ENCODE peak calls at places on chromosome 15, in seven cellular contexts. T, C, H, U, J, N and W are unnamed samples.

GRCh38 chr15:89975482-89976291 is 25.4 kb upstream of the ZNF710 start:
- DNase-seq in C (no peak), U (no peak), H (no peak), T (no peak), N (peak), J (no peak), W (no peak)

GRCh38 chr15:72961326-72961725 is 90.9 kb upstream of the NEO1 start:
- DNase-seq in T (no peak), U (no peak), J (peak), H (no peak), C (no peak), N (no peak), W (no peak)

GRCh38 chr15:99315636-99316035 is 64.4 kb downstream of the LRRC28 start:
- DNase-seq in C (no peak), N (no peak), J (no peak), T (no peak), H (no peak), U (no peak), W (no peak)

GRCh38 chr15:57218826-57219576 is 157.3 kb upstream of the CGNL1 start:
- DNase-seq in J (no peak), H (no peak), C (no peak), T (peak), U (no peak), N (no peak), W (no peak)

GRCh38 chr15:40048155-40048792 is 9.3 kb upstream of the SRP14 start:
- DNase-seq in H (no peak), N (peak), T (no peak), J (peak), C (no peak), U (peak), W (no peak)

GRCh38 chr15:31393441-31394091 is 66.9 kb downstream of the KLF13 start:
- DNase-seq in H (peak), T (no peak), U (no peak), N (peak), J (peak), C (no peak), W (no peak)

GRCh38 chr15:70375006-70375409 is 277.3 kb upstream of the TLE3 start:
- DNase-seq in J (peak), U (peak), C (peak), H (no peak), T (peak), N (peak), W (peak)

GRCh38 chr15:83999396-84000120 is 236.0 kb upstream of the GOLGA6L4 start:
- DNase-seq in U (no peak), T (no peak), N (no peak), C (no peak), H (no peak), J (no peak), W (no peak)

GRCh38 chr15:80010131-80010673 is 39.2 kb upstream of the BCL2A1 start:
- DNase-seq in J (no peak), U (no peak), C (no peak), N (no peak), H (no peak), T (no peak), W (no peak)

GRCh38 chr15:64466408-64467116 is 6.2 kb downstream of the ZNF609 start:
- DNase-seq in C (no peak), N (no peak), J (no peak), U (no peak), H (no peak), T (no peak), W (no peak)

GRCh38 chr15:78841891-78842290 is 30.6 kb upstream of the ADAMTS7 start:
- DNase-seq in J (no peak), C (no peak), N (no peak), T (peak), U (no peak), H (no peak), W (no peak)

GRCh38 chr15:83170474-83171165 is 37.0 kb downstream of the HDGFL3 start:
- DNase-seq in C (no peak), J (no peak), U (no peak), N (no peak), T (no peak), H (no peak), W (no peak)

GRCh38 chr15:70432924-70433500 is 330.3 kb downstream of the UACA start:
- DNase-seq in C (no peak), U (no peak), T (peak), N (no peak), J (no peak), H (no peak), W (no peak)

GRCh38 chr15:44804303-44805046 is 68.1 kb downstream of the TRIM69 start:
- DNase-seq in N (no peak), C (no peak), J (peak), U (no peak), H (no peak), T (no peak), W (no peak)

GRCh38 chr15:60299452-60300047 is 98.2 kb downstream of the ANXA2 start:
- DNase-seq in H (peak), N (no peak), T (peak), J (peak), U (no peak), C (peak), W (peak)

GRCh38 chr15:63061971-63062370 is 19.4 kb downstream of the TPM1 start:
- DNase-seq in J (no peak), H (no peak), N (no peak), T (no peak), U (no peak), C (no peak), W (no peak)

GRCh38 chr15:98649621-98649995 is 1.3 kb downstream of the IGF1R start:
- DNase-seq in J (no peak), C (peak), T (peak), N (peak), H (peak), U (no peak), W (no peak)

GRCh38 chr15:42730135-42730534 is 6.8 kb downstream of the CDAN1 start:
- DNase-seq in T (peak), J (no peak), N (no peak), U (no peak), H (no peak), C (no peak), W (no peak)

GRCh38 chr15:69526086-69526485 is 73.5 kb downstream of the RPLP1 start:
- DNase-seq in T (no peak), J (no peak), N (no peak), C (no peak), U (no peak), H (no peak), W (no peak)

GRCh38 chr15:58472821-58473581 is 41.2 kb downstream of the LIPC start:
- DNase-seq in H (no peak), T (no peak), U (no peak), C (no peak), N (no peak), J (no peak), W (no peak)

GRCh38 chr15:83206387-83206970 is 1.1 kb downstream of the HDGFL3 start:
- DNase-seq in J (no peak), C (peak), U (no peak), H (no peak), T (no peak), N (peak), W (no peak)

GRCh38 chr15:59282515-59283337 is 76.1 kb downstream of the LDHAL6B start:
- DNase-seq in C (no peak), H (no peak), T (peak), N (no peak), J (no peak), U (no peak), W (no peak)

GRCh38 chr15:70062321-70062956 is 35.3 kb downstream of the TLE3 start:
- DNase-seq in T (peak), U (no peak), C (no peak), N (peak), J (no peak), H (peak), W (peak)

GRCh38 chr15:69956417-69956816 is 141.3 kb downstream of the TLE3 start:
- DNase-seq in T (no peak), U (no peak), J (peak), C (no peak), N (no peak), H (no peak), W (no peak)

GRCh38 chr15:83011271-83012037 is at the start of gene C15orf40:
- DNase-seq in J (peak), T (peak), U (peak), H (peak), N (peak), C (peak), W (peak)

GRCh38 chr15:51191072-51191665 is 96.5 kb upstream of the TNFAIP8L3 start:
- DNase-seq in N (no peak), T (no peak), C (no peak), U (no peak), H (no peak), J (no peak), W (no peak)

GRCh38 chr15:50042775-50043174 is 76.3 kb downstream of the ATP8B4 start:
- DNase-seq in C (no peak), T (no peak), U (no peak), N (no peak), H (no peak), J (no peak), W (no peak)
- TF ChIP-seq EP300 in C (no peak), T (no peak), U (no peak), N (no peak), H (no peak), J (no peak), W (no peak)

DNA sequence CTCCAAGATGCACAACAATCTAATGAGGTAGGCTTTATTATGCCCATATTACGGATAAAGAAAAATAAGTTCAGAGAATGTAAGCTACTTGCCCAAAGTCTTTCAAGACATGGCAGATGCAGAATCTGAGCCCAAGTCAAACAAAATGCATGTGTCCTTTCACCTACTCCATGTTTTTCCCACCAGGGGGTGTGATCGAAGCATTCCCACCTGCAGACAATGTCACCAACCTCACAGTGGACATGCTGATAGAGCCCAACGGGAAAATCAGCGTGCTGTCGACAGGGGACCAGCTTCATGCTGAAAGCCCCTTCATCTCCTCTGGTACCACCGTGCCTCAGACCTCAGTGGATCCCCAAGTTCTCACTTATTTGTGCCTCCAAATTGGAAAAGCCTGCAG is 99.8 kb upstream of the C15orf61 start:
- DNase-seq in U (no peak), H (no peak), C (no peak), J (no peak), T (no peak), N (no peak), W (no peak)
- TF ChIP-seq EP300 in U (no peak), H (no peak), C (no peak), J (no peak), T (no peak), N (no peak), W (no peak)

DNA sequence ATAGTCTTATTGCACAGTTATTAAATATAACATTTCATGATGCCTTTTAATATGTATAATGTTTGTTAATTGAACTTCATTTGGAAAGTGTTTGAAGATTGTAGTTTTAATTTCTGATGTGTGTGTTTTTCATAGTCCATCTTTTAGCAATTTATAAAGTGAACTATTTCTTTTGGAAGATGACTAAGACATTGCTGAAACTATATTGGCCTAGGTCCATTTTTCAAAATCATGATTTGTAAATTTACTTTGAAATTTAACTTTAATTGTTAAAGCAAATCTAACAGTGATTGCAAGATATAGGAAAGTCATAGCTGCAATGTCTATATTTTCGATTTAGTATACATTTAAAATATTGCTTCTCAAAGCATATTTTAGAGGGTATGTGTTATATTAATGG is 30.8 kb downstream of the MCTP2 start:
- DNase-seq in J (no peak), C (no peak), N (no peak), U (no peak), T (no peak), H (no peak), W (no peak)
- TF ChIP-seq EP300 in J (no peak), C (no peak), N (no peak), U (no peak), T (no peak), H (no peak), W (no peak)

GRCh38 chr15:66035901-66036300 is 166.6 kb downstream of the RAB11A start:
- DNase-seq in J (no peak), T (no peak), U (no peak), N (no peak), H (no peak), C (no peak), W (no peak)
- TF ChIP-seq EP300 in J (no peak), T (no peak), U (no peak), N (no peak), H (no peak), C (no peak), W (no peak)